ENCODE peak calls at places on chromosomes 16 and 17, in six cellular contexts. One of them, this sample, is unnamed.

GRCh38 chr17:46793541-46793940 is 25.0 kb downstream of the WNT3 start:
- DNase-seq in hippocampal formation: no peak
- DNase-seq in left cardiac atrium: no peak
- DNase-seq in GM23248: no peak
- DNase-seq in NCI-H510A treated with DMSO at 0.1 percent for 48 hours: no peak
- DNase-seq in GM12878: no peak
- DNase-seq in this sample: no peak

GRCh38 chr17:16406742-16407674 is 8.4 kb upstream of the TRPV2 start:
- DNase-seq in hippocampal formation: no peak
- DNase-seq in left cardiac atrium: peak; percentile 74
- DNase-seq in GM23248: peak; percentile 49
- DNase-seq in NCI-H510A treated with DMSO at 0.1 percent for 48 hours: no peak
- DNase-seq in GM12878: peak; percentile 43
- DNase-seq in this sample: peak; percentile 73

GRCh38 chr17:82407255-82407654 is 10.9 kb upstream of the HEXD start:
- DNase-seq in hippocampal formation: no peak
- DNase-seq in left cardiac atrium: peak; percentile 68
- DNase-seq in GM23248: no peak
- DNase-seq in NCI-H510A treated with DMSO at 0.1 percent for 48 hours: no peak
- DNase-seq in GM12878: no peak
- DNase-seq in this sample: no peak

GRCh38 chr16:13012591-13012990 is 111.2 kb downstream of the SHISA9 start:
- DNase-seq in hippocampal formation: no peak
- DNase-seq in left cardiac atrium: no peak
- DNase-seq in GM23248: no peak
- DNase-seq in NCI-H510A treated with DMSO at 0.1 percent for 48 hours: no peak
- DNase-seq in GM12878: no peak
- DNase-seq in this sample: no peak

GRCh38 chr16:66247516-66248089 is 118.9 kb upstream of the CDH5 start:
- DNase-seq in hippocampal formation: no peak
- DNase-seq in left cardiac atrium: peak; percentile 54
- DNase-seq in GM23248: peak; percentile 71
- DNase-seq in NCI-H510A treated with DMSO at 0.1 percent for 48 hours: no peak
- DNase-seq in GM12878: no peak
- DNase-seq in this sample: no peak

GRCh38 chr16:65222049-65222448 is 100.2 kb upstream of the CDH11 start:
- DNase-seq in hippocampal formation: no peak
- DNase-seq in left cardiac atrium: no peak
- DNase-seq in GM23248: no peak
- DNase-seq in NCI-H510A treated with DMSO at 0.1 percent for 48 hours: no peak
- DNase-seq in GM12878: no peak
- DNase-seq in this sample: no peak

GRCh38 chr16:79542196-79542859 is 58.2 kb downstream of the MAF start:
- DNase-seq in hippocampal formation: peak; percentile 39
- DNase-seq in left cardiac atrium: peak; percentile 71
- DNase-seq in GM23248: no peak
- DNase-seq in NCI-H510A treated with DMSO at 0.1 percent for 48 hours: no peak
- DNase-seq in GM12878: no peak
- DNase-seq in this sample: peak; percentile 63

GRCh38 chr17:21419299-21420239 is 43.4 kb downstream of the KCNJ12 start:
- DNase-seq in hippocampal formation: no peak
- DNase-seq in left cardiac atrium: peak; percentile 23
- DNase-seq in GM23248: no peak
- DNase-seq in NCI-H510A treated with DMSO at 0.1 percent for 48 hours: no peak
- DNase-seq in GM12878: no peak
- DNase-seq in this sample: peak; percentile 46

GRCh38 chr17:8056232-8056975 is 17.5 kb downstream of the ALOX15B start:
- DNase-seq in hippocampal formation: peak; percentile 42
- DNase-seq in left cardiac atrium: no peak
- DNase-seq in GM23248: peak; percentile 66
- DNase-seq in NCI-H510A treated with DMSO at 0.1 percent for 48 hours: no peak
- DNase-seq in GM12878: peak; percentile 44
- DNase-seq in this sample: no peak

GRCh38 chr17:67095803-67096202 is 51.4 kb downstream of the CACNG1 start:
- DNase-seq in hippocampal formation: no peak
- DNase-seq in left cardiac atrium: no peak
- DNase-seq in GM23248: peak; percentile 48
- DNase-seq in NCI-H510A treated with DMSO at 0.1 percent for 48 hours: no peak
- DNase-seq in GM12878: no peak
- DNase-seq in this sample: no peak

GRCh38 chr17:35715416-35715815 is 16.0 kb upstream of the RASL10B start:
- DNase-seq in hippocampal formation: no peak
- DNase-seq in left cardiac atrium: no peak
- DNase-seq in GM23248: no peak
- DNase-seq in NCI-H510A treated with DMSO at 0.1 percent for 48 hours: no peak
- DNase-seq in GM12878: no peak
- DNase-seq in this sample: no peak

GRCh38 chr16:68884867-68885266 is 41.5 kb downstream of the TANGO6 start:
- DNase-seq in hippocampal formation: no peak
- DNase-seq in left cardiac atrium: no peak
- DNase-seq in GM23248: no peak
- DNase-seq in NCI-H510A treated with DMSO at 0.1 percent for 48 hours: no peak
- DNase-seq in GM12878: no peak
- DNase-seq in this sample: no peak

GRCh38 chr17:78040561-78041400 is 82.3 kb downstream of the TNRC6C start:
- DNase-seq in hippocampal formation: peak; percentile 88
- DNase-seq in left cardiac atrium: peak; percentile 64
- DNase-seq in GM23248: peak; percentile 85
- DNase-seq in NCI-H510A treated with DMSO at 0.1 percent for 48 hours: peak; percentile 74
- DNase-seq in GM12878: peak; percentile 21
- DNase-seq in this sample: peak; percentile 68

GRCh38 chr17:32820440-32820839 is 56.5 kb downstream of the MYO1D start:
- DNase-seq in hippocampal formation: no peak
- DNase-seq in left cardiac atrium: no peak
- DNase-seq in GM23248: no peak
- DNase-seq in NCI-H510A treated with DMSO at 0.1 percent for 48 hours: no peak
- DNase-seq in GM12878: no peak
- DNase-seq in this sample: no peak

GRCh38 chr17:20127660-20128413 is 118.7 kb downstream of the SPECC1 start:
- DNase-seq in hippocampal formation: no peak
- DNase-seq in left cardiac atrium: no peak
- DNase-seq in GM23248: peak; percentile 73
- DNase-seq in NCI-H510A treated with DMSO at 0.1 percent for 48 hours: no peak
- DNase-seq in GM12878: no peak
- DNase-seq in this sample: no peak